ENCODE peak calls at places on chromosomes 7 and 10, in four cellular contexts. A, B, C and R are unnamed samples.

GRCh38 chr7:82443044-82443800 is at the start of gene CACNA2D1:
- DNase-seq in B (peak), C (no peak), A (peak), R (no peak)

GRCh38 chr7:124701955-124702354 is 63.6 kb downstream of the GPR37 start:
- DNase-seq in B (no peak), C (no peak), A (no peak), R (no peak)

GRCh38 chr10:102313221-102313896 is 68.0 kb downstream of the GBF1 start:
- DNase-seq in A (no peak), B (no peak), C (no peak), R (no peak)

GRCh38 chr10:124560377-124560776 is 98.8 kb downstream of the LHPP start:
- DNase-seq in A (no peak), C (no peak), B (no peak), R (no peak)

GRCh38 chr7:39749177-39749576 is 125.8 kb downstream of the RALA start:
- DNase-seq in C (no peak), A (no peak), B (no peak), R (no peak)

GRCh38 chr7:79502151-79502550 is 48.7 kb upstream of the MAGI2 start:
- DNase-seq in C (no peak), A (no peak), B (no peak), R (no peak)

GRCh38 chr7:51606601-51607154 is 290.1 kb upstream of the COBL start:
- DNase-seq in C (no peak), B (peak), A (no peak), R (no peak)

GRCh38 chr7:112630565-112630964 is 149.8 kb downstream of the LSMEM1 start:
- DNase-seq in B (no peak), A (no peak), C (no peak), R (no peak)

GRCh38 chr10:24894728-24895127 is 57.7 kb downstream of the PRTFDC1 start:
- DNase-seq in B (no peak), A (no peak), C (no peak), R (no peak)

GRCh38 chr7:16923019-16923418 is 41.2 kb upstream of the AGR3 start:
- DNase-seq in A (no peak), B (no peak), C (no peak), R (no peak)

GRCh38 chr10:131204406-131205152 is 106.9 kb downstream of the TCERG1L start:
- DNase-seq in A (no peak), B (no peak), C (no peak), R (no peak)

GRCh38 chr10:43843331-43844101 is 194.8 kb upstream of the ZNF32 start:
- DNase-seq in B (no peak), C (no peak), A (no peak), R (no peak)

GRCh38 chr10:75654171-75654772 is 222.8 kb downstream of the LRMDA start:
- DNase-seq in A (no peak), C (no peak), B (no peak), R (no peak)

GRCh38 chr10:75762436-75762802 is 331.0 kb downstream of the LRMDA start:
- DNase-seq in B (peak), C (no peak), A (no peak), R (no peak)

GRCh38 chr10:73865459-73866442 is 8.6 kb downstream of the CAMK2G start:
- DNase-seq in C (no peak), B (peak), A (no peak), R (no peak)

GRCh38 chr7:19491821-19492452 is 216.9 kb downstream of the POLR1F start:
- DNase-seq in C (no peak), B (no peak), A (no peak), R (no peak)

GRCh38 chr7:45203947-45204445 is 46.4 kb downstream of the RAMP3 start:
- DNase-seq in C (no peak), A (no peak), B (no peak), R (no peak)

GRCh38 chr7:157469181-157470016 is 132.6 kb downstream of the DNAJB6 start:
- DNase-seq in C (no peak), A (no peak), B (no peak), R (no peak)

GRCh38 chr10:77781451-77782327 is 144.1 kb upstream of the KCNMA1 start:
- DNase-seq in B (no peak), C (no peak), A (no peak), R (no peak)

GRCh38 chr10:114685456-114685855 is 27.4 kb upstream of the ABLIM1 start:
- DNase-seq in A (no peak), B (no peak), C (no peak), R (no peak)

GRCh38 chr7:128032605-128033235 is 1.5 kb upstream of the LRRC4 start:
- DNase-seq in C (no peak), A (peak), B (no peak), R (no peak)

GRCh38 chr7:159121476-159121875 is 23.2 kb downstream of the VIPR2 start:
- DNase-seq in B (no peak), C (no peak), A (no peak), R (no peak)

GRCh38 chr7:122212754-122213153 is 68.7 kb upstream of the AASS start:
- DNase-seq in C (no peak), A (no peak), B (no peak), R (no peak)

GRCh38 chr10:111107023-111107422 is 30.2 kb downstream of the ADRA2A start:
- DNase-seq in B (no peak), C (no peak), A (no peak), R (no peak)

GRCh38 chr7:99949645-99950228 is 20.3 kb upstream of the GJC3 start:
- DNase-seq in B (no peak), C (no peak), A (no peak), R (no peak)

GRCh38 chr7:113562242-113562641 is 356.6 kb downstream of the PPP1R3A start:
- DNase-seq in A (no peak), C (no peak), B (no peak), R (no peak)

GRCh38 chr7:44104880-44105771 is 981 bp downstream of the AEBP1 start:
- DNase-seq in A (peak), C (no peak), B (no peak), R (no peak)

GRCh38 chr7:78284945-78285344 is 486.4 kb downstream of the PHTF2 start:
- DNase-seq in C (no peak), B (no peak), A (no peak), R (no peak)

GRCh38 chr10:88038268-88038667 is 174.8 kb downstream of the PTEN start:
- DNase-seq in B (no peak), C (no peak), A (no peak), R (no peak)

GRCh38 chr7:85950418-85950817 is 693.3 kb upstream of the GRM3 start:
- DNase-seq in C (no peak), B (no peak), A (no peak), R (no peak)

GRCh38 chr10:124579003-124579384 is 117.4 kb downstream of the LHPP start:
- DNase-seq in A (no peak), B (no peak), C (peak), R (no peak)

GRCh38 chr7:85525661-85526060 is 338.8 kb upstream of the SEMA3D start:
- DNase-seq in A (no peak), C (no peak), B (no peak), R (no peak)

GRCh38 chr10:109427421-109427820 is 495.9 kb downstream of the XPNPEP1 start:
- DNase-seq in C (no peak), A (no peak), B (no peak), R (peak)

GRCh38 chr7:135204271-135204872 is 7.0 kb downstream of the WDR91 start:
- DNase-seq in B (no peak), C (no peak), A (no peak), R (no peak)

GRCh38 chr7:30453859-30454258 is 24.7 kb downstream of the NOD1 start:
- DNase-seq in A (no peak), B (no peak), C (no peak), R (no peak)
- H3K9ac ChIP-seq in A (no peak), B (no peak), C (no peak), R (no peak)

GRCh38 chr7:151735854-151736402 is 141.0 kb downstream of the PRKAG2 start:
- DNase-seq in B (no peak), A (no peak), C (no peak), R (no peak)
- H3K4me3 ChIP-seq in B (no peak), A (no peak), C (no peak), R (no peak)

DNA sequence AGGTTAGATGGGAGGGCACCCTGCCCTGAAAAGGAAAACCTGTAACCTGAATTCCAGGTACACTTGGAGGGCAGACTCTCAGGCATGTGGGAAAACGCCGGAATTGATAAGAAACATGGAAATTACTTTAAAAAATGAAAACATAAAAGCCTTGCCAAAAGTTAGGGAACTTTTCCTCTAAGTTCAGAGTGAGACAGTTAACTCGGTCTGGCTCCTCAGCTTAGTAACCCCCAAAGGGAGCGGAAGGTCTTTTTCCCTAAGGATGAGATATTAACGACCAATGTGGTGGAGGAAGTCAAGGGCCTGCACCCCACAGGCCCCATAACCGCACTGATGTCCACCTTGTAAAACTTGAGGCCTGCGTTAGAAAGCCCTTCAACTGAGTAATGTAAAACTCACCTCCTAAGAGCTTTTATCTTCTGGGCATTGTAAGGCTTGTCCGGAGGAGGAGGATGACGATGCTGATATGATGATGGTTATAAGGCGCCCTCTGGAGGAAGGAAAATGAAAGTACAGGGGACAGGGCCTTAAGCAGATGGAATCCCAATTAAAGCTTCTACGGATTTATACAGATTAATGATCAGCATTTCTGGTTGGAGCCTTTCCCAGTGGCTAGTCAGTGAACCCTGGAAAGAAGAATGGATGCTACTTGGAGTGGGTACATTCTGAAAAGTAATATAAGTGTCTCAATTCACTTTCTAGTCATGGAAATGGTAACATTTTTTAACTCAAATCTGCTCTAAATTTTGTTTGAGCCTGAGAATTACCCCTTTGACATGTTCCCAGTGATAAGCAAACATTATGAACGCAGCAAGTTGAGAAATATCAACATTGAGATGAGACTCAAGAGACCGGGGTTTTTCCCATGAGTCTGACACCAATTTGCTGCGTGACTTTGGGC is 696 bp downstream of the COL1A2 start:
- DNase-seq in A (peak), C (peak), B (peak), R (peak)
- H3K9ac ChIP-seq in A (peak), C (no peak), B (peak), R (peak)

DNA sequence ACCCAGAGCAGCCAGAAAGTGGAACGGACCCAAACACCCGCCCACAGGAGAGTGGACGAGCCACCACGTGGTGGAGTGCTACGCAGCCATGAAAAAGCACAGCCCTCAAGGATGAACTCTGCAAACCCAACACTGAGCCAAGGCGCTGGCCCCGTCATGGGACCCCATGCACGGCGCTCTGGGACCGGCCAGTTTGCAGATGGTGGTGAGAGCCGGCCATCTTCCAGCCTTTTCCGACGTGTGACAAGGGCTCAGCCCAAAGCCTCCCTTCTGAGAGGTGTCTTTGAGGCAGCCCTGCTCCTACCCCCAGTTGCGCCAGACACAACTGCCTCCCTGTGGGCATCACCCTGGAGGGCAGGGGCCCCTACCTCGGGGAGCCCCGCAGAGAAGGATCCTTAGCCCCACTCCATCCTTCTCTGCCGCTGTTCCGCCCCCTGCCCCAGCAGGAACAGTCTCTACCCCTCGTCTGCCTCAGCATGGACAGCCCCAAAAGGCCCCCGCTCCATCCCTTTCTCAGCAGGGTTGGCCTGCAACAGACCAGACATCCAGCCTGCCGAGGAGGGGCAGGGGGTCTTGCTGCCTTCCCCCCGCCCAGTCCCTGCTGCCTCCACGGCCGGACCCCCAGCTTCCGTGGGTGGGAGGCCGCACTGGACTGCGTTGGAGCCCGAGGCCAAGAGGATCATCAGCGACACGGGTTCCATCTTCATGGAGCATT is 75.7 kb downstream of the MICALL2 start:
- DNase-seq in A (no peak), C (no peak), B (no peak), R (no peak)
- H3K4me3 ChIP-seq in A (no peak), C (no peak), B (no peak), R (no peak)

DNA sequence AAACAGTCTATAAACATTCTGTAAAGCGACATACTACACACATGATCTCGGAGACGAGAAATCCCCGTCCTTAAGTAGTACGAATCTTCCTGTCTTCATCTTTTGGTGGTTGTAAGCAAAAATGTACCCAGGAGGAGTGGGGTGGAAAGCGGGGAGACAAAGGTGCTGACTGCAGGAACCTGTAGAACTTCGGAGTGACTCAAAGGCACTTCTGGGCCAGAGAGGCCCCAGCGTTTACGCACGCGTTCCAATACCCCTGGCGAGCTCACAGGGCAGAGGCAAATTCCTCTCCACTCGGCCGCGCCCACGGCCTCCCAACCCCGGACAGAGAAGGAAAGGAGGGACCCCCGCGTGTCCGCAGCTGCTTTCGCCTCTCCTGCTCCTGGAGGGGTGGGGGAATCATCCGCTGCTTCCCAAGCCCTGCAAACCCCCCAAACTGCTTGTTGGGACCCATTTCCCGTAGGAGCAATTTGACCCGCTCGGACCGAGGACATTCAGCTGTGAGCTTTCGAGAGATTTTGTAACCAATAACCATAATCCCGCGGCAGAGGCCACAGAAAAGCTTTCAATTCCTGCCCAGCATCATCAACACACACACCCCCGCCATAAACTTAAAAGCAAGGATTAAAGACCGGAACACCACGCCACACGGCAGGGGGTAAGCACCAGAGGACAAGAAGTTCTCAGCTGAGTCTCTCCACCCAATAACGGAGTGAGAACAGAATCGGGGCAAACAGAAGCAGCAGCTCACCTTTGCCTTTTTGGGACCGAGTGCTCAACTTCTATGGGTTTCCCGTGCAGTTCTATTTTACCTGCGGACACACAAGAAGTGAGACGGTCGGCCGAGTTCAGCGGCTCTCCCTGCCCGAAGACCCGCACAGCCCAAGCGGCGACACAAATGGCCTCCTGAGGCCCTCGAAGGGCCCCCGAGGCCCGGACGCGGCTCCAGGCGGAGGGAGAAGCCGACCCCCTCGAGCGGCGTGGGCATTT is 2.3 kb downstream of the IGF2BP3 start:
- DNase-seq in A (peak), B (no peak), C (no peak), R (no peak)
- H3K9ac ChIP-seq in A (peak), B (peak), C (peak), R (peak)

GRCh38 chr10:22228167-22228938 is 10.5 kb upstream of the EBLN1 start:
- DNase-seq in B (no peak), C (no peak), A (no peak), R (no peak)
- H3K4me3 ChIP-seq in B (peak), C (peak), A (peak), R (peak)

GRCh38 chr7:137983308-137984008 is 18.4 kb downstream of the CREB3L2 start:
- DNase-seq in C (no peak), B (no peak), A (no peak), R (no peak)

GRCh38 chr7:137980308-137980707 is 21.6 kb downstream of the CREB3L2 start:
- DNase-seq in A (no peak), C (no peak), B (no peak), R (no peak)

GRCh38 chr7:137978464-137979237 is 23.2 kb downstream of the CREB3L2 start:
- DNase-seq in B (no peak), A (no peak), C (no peak), R (no peak)

GRCh38 chr7:137981668-137982067 is 20.2 kb downstream of the CREB3L2 start:
- DNase-seq in B (no peak), C (no peak), A (no peak), R (no peak)

GRCh38 chr7:137981175-137981574 is 20.7 kb downstream of the CREB3L2 start:
- DNase-seq in A (no peak), C (no peak), B (no peak), R (no peak)
- H3K9ac ChIP-seq in A (no peak), C (no peak), B (no peak), R (no peak)